ENCODE peak calls at places on chromosome 6, in nine cellular contexts. X is IMR-90, F is osteoblast, O is GM12865, J is astrocyte, B is PC-9, Q is endodermal cell, W is GM06990, H is tibial nerve. N is an unnamed sample.

GRCh38 chr6:52104979-52105378 is 17.6 kb upstream of the PKHD1 start:
- DNase-seq in X (no peak), F (no peak), O (no peak), J (no peak), B (no peak), Q (no peak), W (no peak), H (no peak), N (no peak)

GRCh38 chr6:142409794-142410193 is 108.0 kb downstream of the ADGRG6 start:
- DNase-seq in X (no peak), F (no peak), O (no peak), J (no peak), B (no peak), Q (no peak), W (no peak), H (no peak), N (no peak)

GRCh38 chr6:128597004-128597403 is 76.6 kb upstream of the PTPRK start:
- DNase-seq in X (no peak), F (no peak), O (no peak), J (no peak), B (no peak), Q (no peak), W (no peak), H (no peak), N (no peak)

GRCh38 chr6:170039156-170040114 is 251.4 kb downstream of the DLL1 start:
- DNase-seq in X (no peak), F (no peak), O (no peak), J (no peak), B (no peak), Q (no peak), W (no peak), H (no peak), N (no peak)

GRCh38 chr6:22399693-22400092 is 102.9 kb upstream of the PRL start:
- DNase-seq in X (peak; percentile 16), F (peak; percentile 38), O (no peak), J (peak; percentile 54), B (no peak), Q (no peak), W (no peak), H (no peak), N (no peak)

GRCh38 chr6:75275067-75275466 is 9.5 kb downstream of the TMEM30A start:
- DNase-seq in X (peak; percentile 97), F (peak; percentile 35), O (no peak), J (peak; percentile 97), B (no peak), Q (no peak), W (no peak), H (no peak), N (no peak)

GRCh38 chr6:73519943-73520687 is 717 bp downstream of the EEF1A1 start:
- DNase-seq in X (peak; percentile 78), F (peak; percentile 81), O (peak; percentile 85), J (peak; percentile 56), B (peak; percentile 58), Q (peak; percentile 64), W (peak; percentile 85), H (peak; percentile 54), N (no peak)

GRCh38 chr6:73520688-73521350 is at the start of gene EEF1A1:
- DNase-seq in X (peak; percentile 100), F (peak; percentile 98), O (peak; percentile 100), J (peak; percentile 100), B (peak; percentile 99), Q (peak; percentile 100), W (peak; percentile 98), H (peak; percentile 99), N (peak; percentile 99)

GRCh38 chr6:89369009-89369408 is 16.5 kb upstream of the UBE2J1 start:
- DNase-seq in X (peak; percentile 46), F (peak; percentile 31), O (no peak), J (peak; percentile 42), B (peak; percentile 26), Q (peak; percentile 77), W (no peak), H (peak; percentile 26), N (peak; percentile 52)

GRCh38 chr6:3891889-3892288 is 42.7 kb downstream of the FAM50B start:
- DNase-seq in X (no peak), F (no peak), O (no peak), J (no peak), B (no peak), Q (no peak), W (no peak), H (no peak), N (no peak)
- TF ChIP-seq CTCF in X (no peak), F (no peak), O (no peak), J (no peak), B (no peak), Q (no peak), W (no peak), H (no peak), N (no peak)

GRCh38 chr6:46130665-46131064 is 876 bp downstream of the ENPP4 start:
- DNase-seq in X (no peak), F (no peak), O (peak; percentile 20), J (no peak), B (no peak), Q (no peak), W (no peak), H (peak; percentile 21), N (no peak)
- H3K4me3 ChIP-seq in X (no peak overlapping the region), F (no peak overlapping the region), O (peak overlapping the region; percentile 96), J (no peak overlapping the region), B (peak overlapping the region; percentile 61), Q (peak overlapping the region; percentile 81), W (peak overlapping the region; percentile 89), H (peak overlapping the region; percentile 87), N (peak overlapping the region; percentile 77)

DNA sequence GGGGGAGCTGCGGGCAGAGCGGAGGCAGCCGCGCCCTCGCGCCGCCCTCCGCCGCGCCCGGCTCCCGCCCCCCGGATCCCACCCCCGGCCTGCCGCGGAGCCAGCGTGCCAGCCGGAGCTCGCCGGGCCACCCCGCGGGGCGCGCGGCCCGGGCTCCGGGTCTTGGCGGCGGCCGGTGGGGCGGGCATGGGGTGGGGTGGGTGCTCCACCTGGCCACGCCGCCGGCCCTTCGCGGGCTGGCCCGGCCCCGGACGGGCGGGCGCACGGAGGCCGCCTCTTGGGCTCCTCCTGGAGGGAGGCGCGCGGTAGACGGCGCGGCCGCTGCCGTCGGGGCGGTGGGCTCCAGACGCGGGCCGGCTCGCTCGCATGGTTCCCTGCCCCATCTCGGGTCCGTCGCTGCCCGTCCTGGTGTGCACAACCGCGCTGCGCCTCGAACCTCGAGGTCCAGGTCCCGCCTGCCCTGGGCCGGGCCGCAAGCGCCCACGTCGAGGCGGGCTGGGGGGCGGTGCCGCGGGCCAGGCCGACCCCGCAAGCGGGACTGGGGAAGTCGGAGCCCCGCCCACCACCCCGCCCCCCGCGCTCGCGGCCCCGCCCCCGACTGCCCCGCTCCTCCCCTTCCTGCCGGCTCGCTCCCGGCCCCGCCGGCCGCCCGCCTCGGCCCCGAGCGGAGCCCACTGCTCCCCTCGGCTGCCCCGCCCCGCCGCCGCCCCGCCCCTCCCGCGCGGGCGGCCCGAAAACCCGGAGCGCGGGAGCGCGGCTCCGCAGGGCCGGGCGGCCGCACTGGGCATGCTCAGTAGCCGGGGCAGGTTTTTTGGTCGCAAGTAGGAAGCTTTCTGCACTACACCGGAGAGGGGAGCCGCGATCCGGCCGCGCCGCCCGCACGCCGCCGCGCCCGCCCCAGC is at the start of gene CDYL:
- DNase-seq in X (peak; percentile 85), F (peak; percentile 100), O (peak; percentile 95), J (peak; percentile 72), B (peak; percentile 92), Q (peak; percentile 94), W (peak; percentile 92), H (peak; percentile 74), N (peak; percentile 44)
- TF ChIP-seq CTCF in X (peak; percentile 18), F (no peak), O (peak; percentile 12), J (no peak), B (no peak), Q (peak; percentile 62), W (no peak), H (peak; percentile 42), N (no peak)

GRCh38 chr6:35786272-35786671 is 5.5 kb downstream of the CLPSL1 start:
- DNase-seq in X (no peak), F (no peak), O (no peak), J (no peak), B (no peak), Q (no peak), W (no peak), H (no peak), N (no peak)

GRCh38 chr6:35788423-35788982 is 7.7 kb downstream of the CLPSL1 start:
- DNase-seq in X (no peak), F (no peak), O (no peak), J (no peak), B (no peak), Q (no peak), W (no peak), H (no peak), N (no peak)

GRCh38 chr6:35787266-35788218 is 6.7 kb downstream of the CLPSL1 start:
- DNase-seq in X (no peak), F (peak; percentile 83), O (no peak), J (no peak), B (no peak), Q (no peak), W (no peak), H (no peak), N (no peak)

GRCh38 chr6:35790683-35791082 is 6.4 kb downstream of the CLPS start:
- DNase-seq in X (no peak), F (no peak), O (no peak), J (no peak), B (no peak), Q (no peak), W (no peak), H (no peak), N (no peak)

GRCh38 chr6:35786810-35787209 is 6.0 kb downstream of the CLPSL1 start:
- DNase-seq in X (no peak), F (peak; percentile 81), O (no peak), J (no peak), B (no peak), Q (no peak), W (no peak), H (no peak), N (no peak)
- H3K4me3 ChIP-seq in X (no peak overlapping the region), F (no peak overlapping the region), O (no peak overlapping the region), J (no peak overlapping the region), B (no peak overlapping the region), Q (no peak overlapping the region), W (no peak overlapping the region), H (no peak overlapping the region), N (no peak overlapping the region)

DNA sequence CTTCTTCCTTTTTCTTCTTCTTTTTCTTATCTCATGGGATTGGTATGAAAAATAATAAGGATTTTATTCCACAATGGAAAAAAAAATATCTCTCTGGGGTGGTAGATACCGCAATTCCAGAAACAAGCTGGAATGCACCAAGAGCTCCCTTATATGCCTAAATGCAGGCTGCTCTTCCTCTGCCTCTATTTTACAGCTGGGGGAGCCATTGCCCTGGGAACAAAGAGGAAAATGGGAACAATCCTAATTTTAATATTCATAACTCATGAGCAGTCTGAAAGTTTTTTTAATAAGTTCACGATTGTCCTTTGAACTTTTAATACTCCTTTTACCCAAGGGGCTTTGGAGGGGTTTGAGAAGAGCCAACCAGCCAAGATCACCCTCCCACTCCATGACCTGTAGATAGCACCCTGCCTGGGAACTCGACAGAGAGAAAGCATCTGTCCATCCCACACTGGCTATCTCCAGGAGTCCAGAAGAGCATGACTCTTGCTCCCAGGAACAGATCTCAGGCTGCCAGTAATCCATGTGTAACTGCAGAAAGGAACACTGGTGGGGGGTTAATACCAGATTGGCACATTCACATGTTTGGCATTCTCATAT is 74.7 kb downstream of the CD83 start:
- DNase-seq in X (no peak), F (no peak), O (no peak), J (no peak), B (no peak), Q (no peak), W (no peak), H (no peak), N (no peak)
- TF ChIP-seq CTCF in X (peak; percentile 12), F (peak; percentile 25), O (no peak), J (no peak), B (no peak), Q (no peak), W (no peak), H (no peak), N (no peak)